ENCODE peak calls at places on chromosomes 6 and 20, in nine cellular contexts. D is neural crest cell, X is gastrocnemius medialis, J is AG04450, U is B cell, P is left lung, Z is fibroblast of lung, I is A549, L is left ventricle myocardium inferior. Q is an unnamed sample.

GRCh38 chr20:29690274-29690673 is 1567.2 kb upstream of the DEFB115 start:
- DNase-seq in D (no peak), X (no peak), J (no peak), U (no peak), P (peak), Z (no peak), I (no peak), L (no peak), Q (no peak)

GRCh38 chr6:7538484-7538883 is 3.0 kb upstream of the DSP start:
- DNase-seq in D (no peak), X (no peak), J (no peak), U (no peak), P (no peak), Z (no peak), I (no peak), L (no peak), Q (no peak)

GRCh38 chr6:11277275-11278206 is 45.1 kb upstream of the NEDD9 start:
- DNase-seq in D (no peak), X (no peak), J (peak), U (no peak), P (no peak), Z (peak), I (peak), L (no peak), Q (peak)

GRCh38 chr6:107488875-107489635 is 862 bp upstream of the SOBP start:
- DNase-seq in D (peak), X (peak), J (no peak), U (peak), P (peak), Z (no peak), I (peak), L (peak), Q (peak)

GRCh38 chr6:51342393-51342792 is 523.7 kb downstream of the TFAP2B start:
- DNase-seq in D (no peak), X (no peak), J (no peak), U (no peak), P (no peak), Z (no peak), I (no peak), L (no peak), Q (no peak)

GRCh38 chr6:12602342-12602741 is 114.2 kb upstream of the PHACTR1 start:
- DNase-seq in D (no peak), X (no peak), J (no peak), U (no peak), P (no peak), Z (peak), I (no peak), L (no peak), Q (no peak)

GRCh38 chr6:36701401-36701991 is 3.9 kb downstream of the RAB44 start:
- DNase-seq in D (no peak), X (no peak), J (no peak), U (no peak), P (no peak), Z (no peak), I (no peak), L (no peak), Q (no peak)

GRCh38 chr6:16752206-16752867 is 8.9 kb downstream of the ATXN1 start:
- DNase-seq in D (no peak), X (no peak), J (no peak), U (no peak), P (peak), Z (peak), I (peak), L (no peak), Q (no peak)

GRCh38 chr20:6769953-6770831 is 2.7 kb downstream of the BMP2 start:
- DNase-seq in D (no peak), X (peak), J (no peak), U (no peak), P (peak), Z (peak), I (no peak), L (peak), Q (peak)

GRCh38 chr20:37120497-37120896 is 24.7 kb upstream of the RBL1 start:
- DNase-seq in D (no peak), X (no peak), J (no peak), U (no peak), P (no peak), Z (no peak), I (no peak), L (no peak), Q (no peak)

GRCh38 chr6:19723533-19723932 is 113.6 kb upstream of the ID4 start:
- DNase-seq in D (no peak), X (no peak), J (peak), U (no peak), P (no peak), Z (peak), I (peak), L (no peak), Q (no peak)

GRCh38 chr20:23087587-23088275 is 1.6 kb upstream of the CD93 start:
- DNase-seq in D (no peak), X (no peak), J (no peak), U (no peak), P (no peak), Z (no peak), I (no peak), L (no peak), Q (no peak)

GRCh38 chr6:15474196-15474595 is 188.6 kb downstream of the DTNBP1 start:
- DNase-seq in D (no peak), X (no peak), J (no peak), U (no peak), P (no peak), Z (peak), I (no peak), L (no peak), Q (no peak)

GRCh38 chr6:1619666-1620503 is 10.2 kb downstream of the FOXC1 start:
- DNase-seq in D (no peak), X (no peak), J (no peak), U (no peak), P (peak), Z (no peak), I (no peak), L (no peak), Q (peak)

GRCh38 chr6:34223381-34223963 is 13.2 kb upstream of the HMGA1 start:
- DNase-seq in D (no peak), X (no peak), J (no peak), U (no peak), P (peak), Z (no peak), I (no peak), L (no peak), Q (no peak)

GRCh38 chr6:34223964-34224940 is 12.4 kb upstream of the HMGA1 start:
- DNase-seq in D (peak), X (peak), J (peak), U (peak), P (peak), Z (peak), I (peak), L (peak), Q (peak)

GRCh38 chr6:34213772-34214171 is 22.9 kb upstream of the HMGA1 start:
- DNase-seq in D (no peak), X (no peak), J (no peak), U (no peak), P (no peak), Z (no peak), I (no peak), L (no peak), Q (no peak)

DNA sequence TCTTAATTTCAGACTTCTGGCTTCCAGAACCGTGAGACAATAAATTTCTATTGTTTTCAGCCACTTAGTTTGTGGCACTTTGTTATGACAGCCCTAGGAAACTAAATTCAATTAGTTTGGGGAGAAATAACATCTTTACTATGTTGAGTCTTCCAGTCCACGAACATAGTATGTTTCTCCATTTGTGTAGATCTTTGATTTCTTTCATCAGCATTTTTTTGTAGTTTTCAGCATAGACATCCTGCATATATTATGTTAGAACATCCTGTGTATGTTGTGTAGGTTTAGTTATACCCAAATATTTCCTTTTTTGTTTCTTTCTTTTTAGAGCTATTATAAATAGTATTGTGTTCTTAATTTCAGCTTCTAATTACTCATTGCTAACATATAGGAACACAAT is 18.0 kb upstream of the HMGA1 start:
- DNase-seq in D (no peak), X (no peak), J (no peak), U (no peak), P (no peak), Z (no peak), I (no peak), L (no peak), Q (no peak)
- TF ChIP-seq CTCF in D (no peak), X (no peak), J (no peak), U (no peak), P (no peak), Z (no peak), I (no peak), L (no peak), Q (no peak)

GRCh38 chr6:138001750-138002349 is 105.4 kb downstream of the PERP start:
- DNase-seq in D (peak), X (no peak), J (peak), U (peak), P (no peak), Z (peak), I (peak), L (peak), Q (peak)

GRCh38 chr6:138005846-138006245 is 101.4 kb downstream of the PERP start:
- DNase-seq in D (no peak), X (no peak), J (no peak), U (no peak), P (no peak), Z (no peak), I (no peak), L (no peak), Q (peak)

GRCh38 chr6:138007014-138007472 is 100.2 kb downstream of the PERP start:
- DNase-seq in D (no peak), X (no peak), J (no peak), U (no peak), P (no peak), Z (peak), I (peak), L (no peak), Q (peak)

GRCh38 chr6:138000955-138001354 is 106.3 kb downstream of the PERP start:
- DNase-seq in D (no peak), X (no peak), J (no peak), U (no peak), P (no peak), Z (no peak), I (no peak), L (no peak), Q (no peak)

DNA sequence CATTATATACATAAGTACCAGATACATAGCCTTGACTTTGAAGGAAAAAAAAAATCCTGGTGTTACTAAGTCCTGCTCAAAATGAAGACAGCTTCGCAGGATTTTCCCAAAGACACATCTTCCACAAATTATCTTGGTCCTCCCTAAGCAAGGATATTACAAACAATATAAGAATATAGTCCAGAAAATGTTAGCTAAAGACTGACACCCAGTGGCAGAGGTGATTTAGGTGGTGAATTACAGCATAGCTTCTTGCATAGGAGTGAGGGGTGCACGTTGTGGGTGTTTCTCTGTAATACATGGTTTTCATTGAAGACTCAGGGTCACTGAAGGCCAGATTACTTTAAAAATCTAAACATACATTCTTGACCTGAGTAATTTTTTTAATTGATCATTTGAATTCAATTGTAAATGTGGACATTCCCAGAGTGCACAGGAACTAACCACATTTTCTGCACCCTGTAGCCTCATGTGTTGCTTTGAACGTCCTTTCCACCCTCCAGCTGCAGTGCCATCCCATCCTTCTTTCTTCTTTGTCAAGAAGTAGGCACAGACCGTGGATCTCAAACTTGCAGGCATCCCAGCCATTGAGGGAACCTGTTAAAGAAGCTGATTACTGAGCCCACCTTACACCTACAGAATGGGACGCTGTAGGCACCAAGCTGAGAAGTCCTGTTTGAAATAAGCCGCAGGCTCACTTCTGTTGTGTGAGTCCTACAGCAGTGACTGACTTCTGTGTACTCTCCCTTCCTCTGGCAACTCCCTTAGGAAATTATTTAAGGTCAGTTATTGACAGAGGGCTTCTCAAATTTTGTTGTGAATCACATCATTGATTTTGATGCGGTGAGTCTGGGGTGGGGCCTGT is 102.6 kb downstream of the PERP start:
- DNase-seq in D (no peak), X (no peak), J (no peak), U (no peak), P (no peak), Z (peak), I (peak), L (no peak), Q (peak)
- TF ChIP-seq CTCF in D (peak), X (no peak), J (peak), U (peak), P (peak), Z (peak), I (peak), L (peak), Q (peak)

DNA sequence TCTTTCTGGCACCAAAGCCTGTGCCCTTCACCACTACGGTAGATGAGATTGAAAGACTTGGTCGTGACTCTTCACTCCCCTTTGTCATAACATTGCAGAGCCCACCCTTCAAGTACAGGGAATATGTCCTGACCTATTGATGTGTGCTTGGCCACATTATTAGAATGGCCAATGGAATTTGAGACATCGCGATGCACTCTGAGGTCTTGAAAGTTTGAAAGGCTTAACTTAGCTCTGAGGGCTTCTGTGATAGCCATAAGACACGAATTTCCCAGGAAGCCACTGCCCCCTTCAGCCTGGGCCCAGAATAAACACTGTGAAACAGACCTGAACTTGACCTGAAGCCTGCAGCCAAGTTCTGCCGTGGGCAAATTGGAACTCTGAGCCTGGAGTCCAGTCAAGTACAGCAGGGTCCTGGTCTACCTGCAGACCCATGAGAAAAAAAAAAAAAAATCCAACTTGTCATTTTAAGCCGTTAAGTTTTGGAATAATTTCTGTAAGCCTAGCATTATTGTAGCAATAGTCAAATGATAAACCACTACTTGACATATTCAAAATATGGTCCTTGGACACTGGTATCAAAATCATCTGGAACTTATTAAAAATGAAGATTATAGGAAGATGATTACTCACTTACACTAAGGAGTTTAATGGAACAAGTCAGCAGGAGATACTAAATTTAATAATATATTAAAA is 36.9 kb upstream of the TRAF3IP2 start:
- DNase-seq in D (peak), X (peak), J (peak), U (peak), P (no peak), Z (peak), I (peak), L (peak), Q (peak)
- TF ChIP-seq CTCF in D (peak), X (peak), J (peak), U (peak), P (peak), Z (peak), I (peak), L (peak), Q (peak)

DNA sequence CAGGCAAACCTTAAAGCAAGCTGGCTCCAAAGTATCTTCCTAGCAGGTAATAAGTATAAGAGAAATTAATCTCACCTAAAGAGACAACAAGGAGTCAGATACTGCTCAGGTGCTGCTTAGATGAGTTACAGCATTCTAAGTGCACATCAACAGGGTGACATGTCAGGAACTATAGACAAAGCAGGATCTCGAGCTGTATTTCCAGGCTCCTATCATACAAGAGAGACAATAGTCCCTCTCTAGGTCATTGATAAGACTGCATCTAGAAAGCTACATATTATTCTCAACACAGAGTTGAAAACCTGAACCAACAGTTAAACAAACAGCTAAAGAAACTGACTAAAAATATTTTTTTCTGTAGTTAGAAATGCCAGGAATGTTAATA is 3.9 kb downstream of the PTPRK start:
- DNase-seq in D (no peak), X (no peak), J (no peak), U (no peak), P (no peak), Z (no peak), I (no peak), L (no peak), Q (no peak)
- TF ChIP-seq CTCF in D (peak), X (no peak), J (peak), U (no peak), P (peak), Z (peak), I (no peak), L (peak), Q (peak)

GRCh38 chr6:111727798-111728197 is 122.1 kb upstream of the TRAF3IP2 start:
- DNase-seq in D (no peak), X (no peak), J (no peak), U (no peak), P (no peak), Z (peak), I (no peak), L (no peak), Q (no peak)
- TF ChIP-seq CTCF in D (no peak), X (peak), J (peak), U (peak), P (no peak), Z (peak), I (no peak), L (peak), Q (peak)

GRCh38 chr20:40880063-40880715 is 148.4 kb upstream of the TOP1 start:
- DNase-seq in D (no peak), X (no peak), J (no peak), U (no peak), P (no peak), Z (no peak), I (no peak), L (no peak), Q (no peak)
- TF ChIP-seq CTCF in D (no peak), X (no peak), J (no peak), U (no peak), P (no peak), Z (no peak), I (no peak), L (no peak), Q (no peak)

DNA sequence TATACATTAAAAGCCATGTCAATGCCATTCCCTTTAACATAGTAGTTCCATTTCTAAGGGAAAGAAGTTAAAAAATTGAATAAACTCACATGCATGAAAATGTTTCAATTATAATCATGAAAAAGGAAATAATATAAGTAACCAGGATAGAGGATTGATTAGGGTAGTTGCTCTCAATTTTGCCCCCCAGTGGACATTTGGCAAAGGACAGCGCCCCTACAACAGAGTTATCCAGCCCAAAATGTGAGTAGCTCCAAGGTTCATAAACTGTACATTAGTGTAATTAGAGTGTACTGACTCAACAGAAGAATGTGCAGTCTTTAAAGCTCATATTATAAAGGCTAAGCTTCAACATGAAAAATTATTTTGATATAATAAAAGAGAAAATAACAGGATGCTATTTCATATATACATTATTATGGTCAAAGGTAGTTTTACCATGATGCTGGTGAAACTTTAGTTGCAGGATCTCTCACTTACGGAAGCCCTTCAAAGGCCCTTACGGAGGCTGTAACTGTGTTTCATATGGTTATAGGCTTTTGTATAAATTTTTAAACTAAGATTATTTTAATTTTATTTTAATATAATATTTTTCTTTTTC is 403.4 kb downstream of the PLCB1 start:
- DNase-seq in D (no peak), X (no peak), J (no peak), U (no peak), P (no peak), Z (no peak), I (peak), L (no peak), Q (peak)
- TF ChIP-seq CTCF in D (peak), X (no peak), J (peak), U (peak), P (peak), Z (peak), I (peak), L (peak), Q (peak)

Q was measured in activated CD8-positive, alpha-beta T cell treated with anti-CD3 and anti-CD28 coated beads for 36 hours.